ENCODE peak calls at places on chromosomes 16 and 17, in eight cellular contexts. One of them, this sample, is unnamed. For H3K4me1 and H3K36me3, the result is how much of the 10 kb centered on the place peaks cover.

GRCh38 chr17:65684631-65685030 is 123.2 kb upstream of the AXIN2 start:
- DNase-seq in left ventricle myocardium inferior: no peak
- DNase-seq in stomach: no peak
- DNase-seq in transverse colon: no peak
- DNase-seq in upper lobe of right lung: no peak
- DNase-seq in suprapubic skin: no peak
- DNase-seq in Karpas-422: no peak
- DNase-seq in adrenal gland: no peak
- DNase-seq in this sample: no peak

GRCh38 chr17:55806745-55807466 is 56.1 kb downstream of the PCTP start:
- DNase-seq in left ventricle myocardium inferior: no peak
- DNase-seq in stomach: no peak
- DNase-seq in transverse colon: no peak
- DNase-seq in upper lobe of right lung: no peak
- DNase-seq in suprapubic skin: no peak
- DNase-seq in Karpas-422: peak
- DNase-seq in adrenal gland: no peak
- DNase-seq in this sample: no peak

GRCh38 chr17:7014995-7015586 is 2.7 kb downstream of the RNASEK start:
- DNase-seq in left ventricle myocardium inferior: no peak
- DNase-seq in stomach: no peak
- DNase-seq in transverse colon: peak
- DNase-seq in upper lobe of right lung: no peak
- DNase-seq in suprapubic skin: peak
- DNase-seq in Karpas-422: no peak
- DNase-seq in adrenal gland: no peak
- DNase-seq in this sample: no peak

GRCh38 chr17:77208217-77208808 is 67.5 kb downstream of the SEC14L1 start:
- DNase-seq in left ventricle myocardium inferior: no peak
- DNase-seq in stomach: peak
- DNase-seq in transverse colon: no peak
- DNase-seq in upper lobe of right lung: no peak
- DNase-seq in suprapubic skin: peak
- DNase-seq in Karpas-422: no peak
- DNase-seq in adrenal gland: peak
- DNase-seq in this sample: peak

GRCh38 chr16:85607331-85607765 is 5.8 kb upstream of the GSE1 start:
- DNase-seq in left ventricle myocardium inferior: no peak
- DNase-seq in stomach: peak
- DNase-seq in transverse colon: peak
- DNase-seq in upper lobe of right lung: no peak
- DNase-seq in suprapubic skin: no peak
- DNase-seq in Karpas-422: peak
- DNase-seq in adrenal gland: no peak
- DNase-seq in this sample: no peak

GRCh38 chr17:18356624-18357023 is 6.7 kb downstream of the SHMT1 start:
- DNase-seq in left ventricle myocardium inferior: peak
- DNase-seq in stomach: no peak
- DNase-seq in transverse colon: peak
- DNase-seq in upper lobe of right lung: no peak
- DNase-seq in suprapubic skin: no peak
- DNase-seq in Karpas-422: no peak
- DNase-seq in adrenal gland: no peak
- DNase-seq in this sample: no peak

GRCh38 chr17:66171172-66171571 is 20.8 kb downstream of the CEP112 start:
- DNase-seq in left ventricle myocardium inferior: no peak
- DNase-seq in stomach: no peak
- DNase-seq in transverse colon: no peak
- DNase-seq in upper lobe of right lung: no peak
- DNase-seq in suprapubic skin: no peak
- DNase-seq in Karpas-422: no peak
- DNase-seq in adrenal gland: no peak
- DNase-seq in this sample: no peak

GRCh38 chr17:5502552-5502951 is 16.2 kb downstream of the MIS12 start:
- DNase-seq in left ventricle myocardium inferior: no peak
- DNase-seq in stomach: no peak
- DNase-seq in transverse colon: no peak
- DNase-seq in upper lobe of right lung: no peak
- DNase-seq in suprapubic skin: no peak
- DNase-seq in Karpas-422: no peak
- DNase-seq in adrenal gland: no peak
- DNase-seq in this sample: no peak

GRCh38 chr16:70250748-70251650 is 741 bp downstream of the EXOSC6 start:
- DNase-seq in left ventricle myocardium inferior: no peak
- DNase-seq in stomach: peak
- DNase-seq in transverse colon: peak
- DNase-seq in upper lobe of right lung: peak
- DNase-seq in suprapubic skin: no peak
- DNase-seq in Karpas-422: peak
- DNase-seq in adrenal gland: peak
- DNase-seq in this sample: peak

GRCh38 chr17:76529643-76530488 is 7.6 kb downstream of the CYGB start:
- DNase-seq in left ventricle myocardium inferior: peak
- DNase-seq in stomach: peak
- DNase-seq in transverse colon: peak
- DNase-seq in upper lobe of right lung: peak
- DNase-seq in suprapubic skin: peak
- DNase-seq in Karpas-422: no peak
- DNase-seq in adrenal gland: peak
- DNase-seq in this sample: peak

GRCh38 chr16:3212006-3212405 is 23.0 kb downstream of the ZNF200 start:
- DNase-seq in left ventricle myocardium inferior: no peak
- DNase-seq in stomach: no peak
- DNase-seq in transverse colon: no peak
- DNase-seq in upper lobe of right lung: no peak
- DNase-seq in suprapubic skin: no peak
- DNase-seq in Karpas-422: no peak
- DNase-seq in adrenal gland: no peak
- DNase-seq in this sample: no peak

GRCh38 chr16:85613609-85614337 is 651 bp downstream of the GSE1 start:
- DNase-seq in left ventricle myocardium inferior: peak
- DNase-seq in stomach: peak
- DNase-seq in transverse colon: peak
- DNase-seq in upper lobe of right lung: peak
- DNase-seq in suprapubic skin: peak
- DNase-seq in Karpas-422: no peak
- DNase-seq in adrenal gland: peak
- DNase-seq in this sample: peak

GRCh38 chr16:88060524-88061219 is 109.4 kb downstream of the BANP start:
- DNase-seq in left ventricle myocardium inferior: no peak
- DNase-seq in stomach: no peak
- DNase-seq in transverse colon: no peak
- DNase-seq in upper lobe of right lung: no peak
- DNase-seq in suprapubic skin: no peak
- DNase-seq in Karpas-422: no peak
- DNase-seq in adrenal gland: no peak
- DNase-seq in this sample: no peak

GRCh38 chr16:86239381-86239780 is 270.9 kb upstream of the FOXF1 start:
- DNase-seq in left ventricle myocardium inferior: no peak
- DNase-seq in stomach: no peak
- DNase-seq in transverse colon: no peak
- DNase-seq in upper lobe of right lung: no peak
- DNase-seq in suprapubic skin: peak
- DNase-seq in Karpas-422: no peak
- DNase-seq in adrenal gland: no peak
- DNase-seq in this sample: no peak

GRCh38 chr17:55451203-55451641 is 29.6 kb upstream of the MMD start:
- DNase-seq in left ventricle myocardium inferior: no peak
- DNase-seq in stomach: no peak
- DNase-seq in transverse colon: no peak
- DNase-seq in upper lobe of right lung: no peak
- DNase-seq in suprapubic skin: no peak
- DNase-seq in Karpas-422: no peak
- DNase-seq in adrenal gland: no peak
- DNase-seq in this sample: no peak

GRCh38 chr17:2906907-2907306 is 110.7 kb downstream of the RAP1GAP2 start:
- DNase-seq in left ventricle myocardium inferior: no peak
- DNase-seq in stomach: no peak
- DNase-seq in transverse colon: no peak
- DNase-seq in upper lobe of right lung: no peak
- DNase-seq in suprapubic skin: no peak
- DNase-seq in Karpas-422: peak
- DNase-seq in adrenal gland: no peak
- DNase-seq in this sample: no peak

GRCh38 chr16:12420661-12421209 is 383.0 kb downstream of the CPPED1 start:
- DNase-seq in left ventricle myocardium inferior: no peak
- DNase-seq in stomach: no peak
- DNase-seq in transverse colon: no peak
- DNase-seq in upper lobe of right lung: no peak
- DNase-seq in suprapubic skin: no peak
- DNase-seq in Karpas-422: no peak
- DNase-seq in adrenal gland: no peak
- DNase-seq in this sample: no peak

GRCh38 chr16:87806608-87807546 is 41.1 kb upstream of the KLHDC4 start:
- DNase-seq in left ventricle myocardium inferior: peak
- DNase-seq in stomach: peak
- DNase-seq in transverse colon: peak
- DNase-seq in upper lobe of right lung: peak
- DNase-seq in suprapubic skin: no peak
- DNase-seq in Karpas-422: peak
- DNase-seq in adrenal gland: peak
- DNase-seq in this sample: peak

GRCh38 chr17:77098884-77099545 is 41.8 kb upstream of the SEC14L1 start:
- DNase-seq in left ventricle myocardium inferior: no peak
- DNase-seq in stomach: peak
- DNase-seq in transverse colon: peak
- DNase-seq in upper lobe of right lung: no peak
- DNase-seq in suprapubic skin: no peak
- DNase-seq in Karpas-422: no peak
- DNase-seq in adrenal gland: peak
- DNase-seq in this sample: peak

GRCh38 chr16:24539850-24540484 is 601 bp downstream of the RBBP6 start:
- DNase-seq in left ventricle myocardium inferior: peak
- DNase-seq in stomach: peak
- DNase-seq in transverse colon: peak
- DNase-seq in upper lobe of right lung: peak
- DNase-seq in suprapubic skin: peak
- DNase-seq in Karpas-422: peak
- DNase-seq in adrenal gland: peak
- DNase-seq in this sample: no peak

GRCh38 chr16:10981697-10982216 is 37.4 kb downstream of the CLEC16A start:
- DNase-seq in left ventricle myocardium inferior: no peak
- DNase-seq in stomach: no peak
- DNase-seq in transverse colon: no peak
- DNase-seq in upper lobe of right lung: no peak
- DNase-seq in suprapubic skin: no peak
- DNase-seq in Karpas-422: peak
- DNase-seq in adrenal gland: no peak
- DNase-seq in this sample: no peak

GRCh38 chr17:79843917-79844815 is 4.9 kb upstream of the CBX4 start:
- DNase-seq in left ventricle myocardium inferior: peak
- DNase-seq in stomach: peak
- DNase-seq in transverse colon: peak
- DNase-seq in upper lobe of right lung: peak
- DNase-seq in suprapubic skin: no peak
- DNase-seq in Karpas-422: no peak
- DNase-seq in adrenal gland: peak
- DNase-seq in this sample: no peak

GRCh38 chr17:10628756-10629155 is 28.4 kb downstream of the MYH3 start:
- DNase-seq in left ventricle myocardium inferior: no peak
- DNase-seq in stomach: no peak
- DNase-seq in transverse colon: no peak
- DNase-seq in upper lobe of right lung: no peak
- DNase-seq in suprapubic skin: no peak
- DNase-seq in Karpas-422: peak
- DNase-seq in adrenal gland: no peak
- DNase-seq in this sample: no peak

DNA sequence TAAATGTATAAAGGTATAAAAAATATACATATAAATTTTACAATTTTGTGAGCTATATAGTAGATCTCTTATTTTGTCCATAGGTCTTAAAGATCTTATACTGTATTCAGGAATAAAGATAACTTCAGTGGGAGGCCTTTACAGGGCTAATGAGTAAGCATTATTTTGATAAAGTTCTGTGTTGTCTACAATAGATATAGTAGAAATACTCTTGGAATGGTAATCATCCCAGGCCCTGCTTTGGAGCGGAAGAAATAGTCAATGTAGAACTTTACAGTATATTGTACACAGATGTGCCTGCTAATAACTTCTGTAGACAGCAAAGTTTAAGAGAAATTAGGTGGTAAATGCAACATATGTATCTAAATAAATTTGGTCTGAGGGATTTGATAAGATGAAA is 42.6 kb downstream of the TENT4B start:
- DNase-seq in left ventricle myocardium inferior: no peak
- DNase-seq in stomach: no peak
- DNase-seq in transverse colon: no peak
- DNase-seq in upper lobe of right lung: no peak
- DNase-seq in suprapubic skin: no peak
- DNase-seq in Karpas-422: no peak
- DNase-seq in adrenal gland: no peak
- DNase-seq in this sample: no peak
- H3K4me1 ChIP-seq in left ventricle myocardium inferior: under half
- H3K4me1 ChIP-seq in stomach: half or more
- H3K4me1 ChIP-seq in transverse colon: under half
- H3K4me1 ChIP-seq in upper lobe of right lung: under half
- H3K4me1 ChIP-seq in suprapubic skin: under half
- H3K4me1 ChIP-seq in Karpas-422: under half
- H3K4me1 ChIP-seq in adrenal gland: under half
- H3K4me1 ChIP-seq in this sample: under half

GRCh38 chr17:81037783-81038733 is 3.1 kb downstream of the BAIAP2 start:
- DNase-seq in left ventricle myocardium inferior: no peak
- DNase-seq in stomach: peak
- DNase-seq in transverse colon: no peak
- DNase-seq in upper lobe of right lung: no peak
- DNase-seq in suprapubic skin: no peak
- DNase-seq in Karpas-422: no peak
- DNase-seq in adrenal gland: peak
- DNase-seq in this sample: no peak
- H3K4me3 ChIP-seq in left ventricle myocardium inferior: peak
- H3K4me3 ChIP-seq in stomach: peak
- H3K4me3 ChIP-seq in transverse colon: no peak
- H3K4me3 ChIP-seq in upper lobe of right lung: peak
- H3K4me3 ChIP-seq in suprapubic skin: peak
- H3K4me3 ChIP-seq in Karpas-422: no peak
- H3K4me3 ChIP-seq in adrenal gland: no peak
- H3K4me3 ChIP-seq in this sample: no peak

DNA sequence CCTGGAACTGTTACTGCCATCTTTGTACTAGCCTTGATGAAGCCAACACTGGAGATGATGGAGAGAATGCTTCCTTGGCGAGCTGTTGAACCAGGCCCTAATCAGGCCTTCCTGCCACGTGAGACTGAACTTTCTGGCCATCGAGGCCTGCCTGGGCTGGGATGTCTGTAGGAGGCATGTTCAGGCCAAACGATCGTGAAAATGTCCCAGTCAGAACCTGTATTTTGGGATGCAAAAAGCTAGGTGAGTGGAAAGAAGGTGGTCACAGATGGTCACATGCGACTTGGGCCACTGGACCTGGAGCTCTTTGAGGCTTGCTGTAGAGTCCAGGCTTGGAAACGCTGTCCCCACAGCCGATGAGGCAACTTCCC is 12.9 kb downstream of the KNOP1 start:
- DNase-seq in left ventricle myocardium inferior: no peak
- DNase-seq in stomach: no peak
- DNase-seq in transverse colon: no peak
- DNase-seq in upper lobe of right lung: no peak
- DNase-seq in suprapubic skin: no peak
- DNase-seq in Karpas-422: no peak
- DNase-seq in adrenal gland: no peak
- DNase-seq in this sample: no peak
- H3K36me3 ChIP-seq in left ventricle myocardium inferior: half or more
- H3K36me3 ChIP-seq in stomach: half or more
- H3K36me3 ChIP-seq in transverse colon: under half
- H3K36me3 ChIP-seq in upper lobe of right lung: under half
- H3K36me3 ChIP-seq in suprapubic skin: half or more
- H3K36me3 ChIP-seq in Karpas-422: under half
- H3K36me3 ChIP-seq in adrenal gland: under half
- H3K36me3 ChIP-seq in this sample: half or more

GRCh38 chr16:26578748-26579147 is 488.0 kb upstream of the C16orf82 start:
- DNase-seq in left ventricle myocardium inferior: no peak
- DNase-seq in stomach: no peak
- DNase-seq in transverse colon: no peak
- DNase-seq in upper lobe of right lung: no peak
- DNase-seq in suprapubic skin: no peak
- DNase-seq in Karpas-422: no peak
- DNase-seq in adrenal gland: no peak
- DNase-seq in this sample: no peak
- H3K4me1 ChIP-seq in left ventricle myocardium inferior: under half
- H3K4me1 ChIP-seq in stomach: under half
- H3K4me1 ChIP-seq in transverse colon: under half
- H3K4me1 ChIP-seq in upper lobe of right lung: under half
- H3K4me1 ChIP-seq in suprapubic skin: under half
- H3K4me1 ChIP-seq in Karpas-422: under half
- H3K4me1 ChIP-seq in adrenal gland: under half
- H3K4me1 ChIP-seq in this sample: under half